ENCODE peak calls at places on chromosome 3, in six cellular contexts. G is dorsolateral prefrontal cortex, E is H9, N is AG09319, F is CD14-positive monocyte, M is MCF 10A. S is an unnamed sample.

GRCh38 chr3:177676148-177676547 is 478.9 kb upstream of the TBL1XR1 start:
- DNase-seq in G (no peak), E (no peak), N (no peak), F (no peak), M (no peak), S (no peak)

GRCh38 chr3:190012314-190012782 is 108.3 kb downstream of the P3H2 start:
- DNase-seq in G (no peak), E (no peak), N (no peak), F (no peak), M (peak; percentile 61), S (no peak)

GRCh38 chr3:98784666-98785600 is 21.8 kb downstream of the ST3GAL6 start:
- DNase-seq in G (no peak), E (no peak), N (peak; percentile 64), F (no peak), M (peak; percentile 81), S (peak; percentile 84)

GRCh38 chr3:3707858-3708768 is 91.1 kb upstream of the LRRN1 start:
- DNase-seq in G (no peak), E (no peak), N (no peak), F (no peak), M (peak; percentile 31), S (no peak)

GRCh38 chr3:126982125-126982521 is 792 bp upstream of the PLXNA1 start:
- DNase-seq in G (no peak), E (peak; percentile 78), N (no peak), F (peak; percentile 73), M (peak; percentile 52), S (no peak)

GRCh38 chr3:119681279-119681678 is 4.1 kb upstream of the COX17 start:
- DNase-seq in G (no peak), E (no peak), N (no peak), F (no peak), M (peak; percentile 48), S (no peak)

GRCh38 chr3:171556133-171556532 is 95.9 kb upstream of the TNIK start:
- DNase-seq in G (no peak), E (no peak), N (no peak), F (no peak), M (no peak), S (no peak)

GRCh38 chr3:69441028-69441427 is 55.1 kb upstream of the FRMD4B start:
- DNase-seq in G (no peak), E (no peak), N (no peak), F (no peak), M (no peak), S (no peak)

GRCh38 chr3:6861331-6861988 is 545 bp downstream of the GRM7 start:
- DNase-seq in G (peak; percentile 46), E (peak; percentile 56), N (no peak), F (no peak), M (no peak), S (no peak)

GRCh38 chr3:169389211-169389924 is 274.1 kb downstream of the MECOM start:
- DNase-seq in G (no peak), E (no peak), N (no peak), F (no peak), M (no peak), S (no peak)

GRCh38 chr3:169390310-169390731 is 273.2 kb downstream of the MECOM start:
- DNase-seq in G (no peak), E (no peak), N (no peak), F (no peak), M (peak; percentile 21), S (no peak)

GRCh38 chr3:169389925-169390253 is 273.6 kb downstream of the MECOM start:
- DNase-seq in G (no peak), E (no peak), N (no peak), F (no peak), M (no peak), S (no peak)

GRCh38 chr3:169391672-169392071 is 271.8 kb downstream of the MECOM start:
- DNase-seq in G (no peak), E (no peak), N (no peak), F (no peak), M (no peak), S (no peak)

GRCh38 chr3:169390741-169391300 is 272.7 kb downstream of the MECOM start:
- DNase-seq in G (no peak), E (no peak), N (no peak), F (no peak), M (no peak), S (no peak)
- TF ChIP-seq CTCF in G (no peak), E (no peak), N (no peak), F (no peak), M (no peak), S (no peak)

GRCh38 chr3:123960791-123961507 is at the start of gene CCDC14:
- DNase-seq in G (peak; percentile 86), E (peak; percentile 99), N (peak; percentile 79), F (peak; percentile 61), M (peak; percentile 96), S (peak; percentile 57)

GRCh38 chr3:123961508-123961856 is 453 bp upstream of the CCDC14 start:
- DNase-seq in G (no peak), E (no peak), N (no peak), F (no peak), M (no peak), S (no peak)
- TF ChIP-seq CTCF in G (no peak), E (no peak), N (no peak), F (no peak), M (no peak), S (no peak)

DNA sequence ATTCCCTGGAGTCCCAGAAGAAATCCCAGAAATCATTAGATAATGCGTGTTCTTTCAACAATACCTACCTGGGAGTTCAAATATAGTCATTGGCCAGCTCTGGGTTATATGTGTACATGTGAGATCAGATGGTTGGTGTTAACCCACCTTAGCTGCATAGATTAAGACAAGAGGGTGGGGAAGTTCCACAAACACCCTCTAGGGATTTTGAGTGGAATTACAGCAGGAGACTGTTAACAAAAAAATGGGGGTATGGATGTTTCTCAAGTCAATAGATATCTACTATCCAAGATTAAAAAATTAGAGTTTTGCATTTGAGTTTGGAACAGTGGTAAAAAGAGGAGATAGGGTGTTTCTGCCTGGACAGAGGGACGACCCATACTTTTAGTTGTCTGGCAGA is 282.5 kb upstream of the CNTN3 start:
- DNase-seq in G (no peak), E (no peak), N (no peak), F (no peak), M (peak; percentile 11), S (no peak)
- TF ChIP-seq CTCF in G (no peak), E (peak; percentile 65), N (no peak), F (no peak), M (peak; percentile 21), S (peak; percentile 12)

DNA sequence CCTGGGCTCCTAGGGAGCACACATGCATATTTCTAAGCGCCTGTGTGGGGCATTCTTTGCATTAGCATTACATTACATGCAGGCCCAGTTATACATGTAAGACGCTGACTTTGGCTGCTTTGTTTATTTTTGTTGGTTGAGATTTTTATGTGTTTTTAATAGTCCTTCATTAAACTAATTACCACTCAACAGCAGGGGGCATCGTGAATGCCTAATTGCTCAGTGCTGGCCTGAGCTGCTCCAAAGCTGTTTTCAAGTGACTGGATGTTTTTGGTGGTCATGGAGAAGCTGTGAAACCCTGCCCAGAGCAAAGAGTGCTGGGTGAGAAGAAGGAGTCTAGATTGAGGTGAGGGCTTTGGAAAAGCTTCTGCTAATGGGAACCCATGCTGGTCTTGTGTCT is 41.5 kb downstream of the GPD1L start:
- DNase-seq in G (no peak), E (no peak), N (no peak), F (no peak), M (no peak), S (no peak)
- TF ChIP-seq CTCF in G (peak; percentile 18), E (no peak), N (peak; percentile 9), F (no peak), M (no peak), S (no peak)

GRCh38 chr3:14898929-14899328 is 48.5 kb upstream of the NR2C2 start:
- DNase-seq in G (no peak), E (no peak), N (no peak), F (no peak), M (no peak), S (no peak)
- TF ChIP-seq CTCF in G (no peak), E (no peak), N (no peak), F (no peak), M (no peak), S (no peak)

DNA sequence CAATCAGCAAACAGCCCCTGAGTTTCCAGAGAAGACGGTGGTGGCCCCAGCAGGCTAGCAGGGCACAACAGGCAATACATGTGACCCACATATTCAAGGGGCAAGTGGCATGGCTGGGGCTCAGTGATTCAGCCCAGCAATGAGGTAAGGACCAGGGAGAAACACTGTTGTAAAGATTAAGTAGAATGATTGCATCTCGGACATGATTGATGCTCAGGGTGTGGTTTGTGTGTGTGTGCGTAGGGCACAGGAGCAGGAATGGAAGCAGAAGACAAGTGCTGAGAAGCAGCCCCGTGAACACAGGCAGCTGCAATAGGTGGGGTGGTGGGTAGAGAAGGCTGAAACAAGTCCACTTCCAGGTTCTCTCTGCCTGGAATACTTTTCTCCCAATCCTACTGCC is 37.9 kb downstream of the KLHL6 start:
- DNase-seq in G (no peak), E (no peak), N (no peak), F (no peak), M (no peak), S (no peak)
- TF ChIP-seq CTCF in G (no peak), E (no peak), N (no peak), F (no peak), M (no peak), S (no peak)

GRCh38 chr3:53845103-53845880 is 927 bp downstream of the CHDH start:
- DNase-seq in G (peak; percentile 62), E (peak; percentile 82), N (peak; percentile 5), F (no peak), M (peak; percentile 47), S (no peak)
- TF ChIP-seq CTCF in G (peak; percentile 40), E (peak; percentile 61), N (peak; percentile 38), F (no peak), M (no peak), S (no peak)

GRCh38 chr3:159157275-159157674 is 355.4 kb downstream of the MFSD1 start:
- DNase-seq in G (no peak), E (no peak), N (no peak), F (no peak), M (no peak), S (no peak)

GRCh38 chr3:159158801-159159200 is 356.9 kb downstream of the MFSD1 start:
- DNase-seq in G (no peak), E (no peak), N (no peak), F (no peak), M (no peak), S (no peak)

GRCh38 chr3:159163656-159164055 is 361.8 kb downstream of the MFSD1 start:
- DNase-seq in G (no peak), E (no peak), N (no peak), F (no peak), M (no peak), S (no peak)

GRCh38 chr3:159159546-159159945 is 357.7 kb downstream of the MFSD1 start:
- DNase-seq in G (no peak), E (no peak), N (no peak), F (no peak), M (no peak), S (no peak)

GRCh38 chr3:159158213-159158612 is 356.4 kb downstream of the MFSD1 start:
- DNase-seq in G (no peak), E (no peak), N (no peak), F (no peak), M (peak; percentile 55), S (no peak)
- TF ChIP-seq CTCF in G (no peak), E (no peak), N (no peak), F (no peak), M (no peak), S (peak; percentile 9)

DNA sequence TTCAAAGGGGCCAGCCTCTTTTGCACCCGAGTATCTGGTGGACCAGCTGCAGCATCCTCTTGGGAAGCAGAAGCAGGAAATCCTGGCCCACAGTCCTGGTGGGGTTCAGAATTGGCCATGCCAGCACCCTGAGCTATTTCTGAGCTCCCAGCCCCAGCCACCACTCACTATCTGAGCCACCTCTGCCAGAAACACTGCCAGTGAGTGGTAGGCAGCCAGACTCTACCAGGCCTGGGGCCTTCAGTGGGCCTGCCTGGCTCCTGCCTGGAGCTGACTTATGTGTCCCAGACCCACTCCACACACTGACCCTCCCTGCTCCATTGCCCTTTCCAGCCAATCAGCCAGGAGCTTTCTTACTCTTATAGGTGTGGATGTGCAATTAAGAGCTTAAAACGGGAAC is 47.8 kb downstream of the CTNNB1 start:
- DNase-seq in G (no peak), E (no peak), N (no peak), F (no peak), M (no peak), S (no peak)
- TF ChIP-seq CTCF in G (no peak), E (no peak), N (no peak), F (no peak), M (no peak), S (no peak)